ENCODE peak calls at places on chromosomes 6 and 20, in four cellular contexts. K is cerebellar cortex; H is GM04504; Z is activated CD4-positive, alpha-beta T cell treated with anti-CD3 and anti-CD28 coated beads, Interleukin-2, amount 50 U/mL, for 1 hour. I is an unnamed sample.

GRCh38 chr6:166598441-166599138 is 12.1 kb upstream of the RAMACL start:
- DNase-seq in Z (no peak), K (peak), H (peak), I (no peak)

GRCh38 chr6:52493669-52494068 is 73.5 kb downstream of the EFHC1 start:
- DNase-seq in K (no peak), H (no peak), Z (no peak), I (no peak)

GRCh38 chr6:26175428-26176181 is 88.4 kb downstream of the HFE start:
- DNase-seq in Z (peak), H (no peak), K (peak), I (no peak)

GRCh38 chr6:105204331-105204730 is 24.5 kb upstream of the POPDC3 start:
- DNase-seq in Z (no peak), K (no peak), H (no peak), I (no peak)

GRCh38 chr6:9131616-9132015 is 696.3 kb upstream of the SLC35B3 start:
- DNase-seq in Z (no peak), K (no peak), H (no peak), I (no peak)

GRCh38 chr20:63652192-63652980 is 838 bp downstream of the STMN3 start:
- DNase-seq in K (no peak), H (no peak), Z (peak), I (peak)

GRCh38 chr20:60224914-60225313 is 266.7 kb downstream of the CDH26 start:
- DNase-seq in K (no peak), H (no peak), Z (no peak), I (no peak)

GRCh38 chr6:99362644-99363268 is 13.3 kb upstream of the FAXC start:
- DNase-seq in H (no peak), K (no peak), Z (no peak), I (no peak)

GRCh38 chr6:102127253-102127652 is 733.7 kb downstream of the GRIK2 start:
- DNase-seq in K (no peak), Z (no peak), H (no peak), I (no peak)

GRCh38 chr6:170393807-170394399 is 87.3 kb downstream of the FAM120B start:
- DNase-seq in H (no peak), K (no peak), Z (no peak), I (no peak)

GRCh38 chr20:62816879-62817873 is at the start of gene COL9A3:
- DNase-seq in Z (no peak), H (no peak), K (no peak), I (no peak)

GRCh38 chr20:44517454-44517853 is 4.4 kb downstream of the SERINC3 start:
- DNase-seq in Z (no peak), K (no peak), H (no peak), I (no peak)

GRCh38 chr20:37200926-37201826 is 21.8 kb upstream of the MROH8 start:
- DNase-seq in K (no peak), Z (no peak), H (no peak), I (no peak)

GRCh38 chr20:47360489-47361267 is 4.2 kb upstream of the ZMYND8 start:
- DNase-seq in K (peak), Z (no peak), H (peak), I (peak)

GRCh38 chr20:35729836-35730582 is 12.1 kb downstream of the RBM39 start:
- DNase-seq in Z (no peak), H (no peak), K (no peak), I (no peak)

GRCh38 chr6:3422457-3422816 is 34.4 kb downstream of the SLC22A23 start:
- DNase-seq in H (no peak), Z (no peak), K (peak), I (no peak)

GRCh38 chr20:35333606-35334005 is 41.4 kb upstream of the FAM83C start:
- DNase-seq in H (no peak), K (no peak), Z (no peak), I (no peak)

GRCh38 chr6:105043979-105044378 is 87.1 kb downstream of the LIN28B start:
- DNase-seq in H (no peak), K (no peak), Z (no peak), I (no peak)

GRCh38 chr6:109240370-109241084 is 141.7 kb downstream of the CD164 start:
- DNase-seq in H (no peak), Z (no peak), K (no peak), I (no peak)

GRCh38 chr6:41442800-41443501 is 103.2 kb upstream of the FOXP4 start:
- DNase-seq in Z (no peak), H (no peak), K (no peak), I (no peak)

GRCh38 chr6:139765825-139766285 is 391.4 kb upstream of the CITED2 start:
- DNase-seq in Z (no peak), K (no peak), H (no peak), I (no peak)

GRCh38 chr20:58892932-58893224 is 40.4 kb downstream of the GNAS start:
- DNase-seq in K (no peak), H (no peak), Z (no peak), I (no peak)

GRCh38 chr20:45969712-45970634 is 2.0 kb downstream of the ZNF335 start:
- DNase-seq in H (no peak), Z (no peak), K (peak), I (peak)

GRCh38 chr6:130933712-130934200 is 106.5 kb downstream of the SMLR1 start:
- DNase-seq in K (peak), Z (no peak), H (peak), I (no peak)

GRCh38 chr6:136213853-136214252 is 36.3 kb downstream of the MTFR2 start:
- DNase-seq in K (no peak), Z (no peak), H (no peak), I (no peak)

GRCh38 chr6:142014515-142014914 is 118.2 kb upstream of the GJE1 start:
- DNase-seq in Z (no peak), K (no peak), H (peak), I (no peak)

GRCh38 chr6:143192766-143193165 is 132.1 kb downstream of the AIG1 start:
- DNase-seq in K (no peak), H (no peak), Z (no peak), I (no peak)

GRCh38 chr6:1767481-1768246 is 157.9 kb downstream of the FOXC1 start:
- DNase-seq in Z (no peak), K (no peak), H (peak), I (no peak)

GRCh38 chr6:141463237-141463977 is 669.3 kb upstream of the GJE1 start:
- DNase-seq in K (no peak), H (no peak), Z (no peak), I (no peak)

GRCh38 chr6:97669191-97669651 is 386.2 kb upstream of the MMS22L start:
- DNase-seq in Z (no peak), H (no peak), K (peak), I (no peak)

I was measured in NCI-H1092.